ENCODE peak calls at places on chromosomes 11 and 22, in eight cellular contexts. V, M, X, G, J, I, O and Y are unnamed samples.
A peak's percentile ranks its signal among the peaks of the same experiment; 100 is the strongest.

GRCh38 chr11:19520681-19521080 is 192.0 kb upstream of the NAV2 start:
- DNase-seq in V (no peak), M (no peak), X (no peak), G (no peak), J (no peak), I (no peak), O (no peak), Y (no peak)

GRCh38 chr11:86790867-86791849 is 9.2 kb upstream of the PRSS23 start:
- DNase-seq in V (no peak), M (no peak), X (no peak), G (no peak), J (no peak), I (no peak), O (no peak), Y (no peak)

GRCh38 chr11:108117746-108118371 is 3.5 kb upstream of the ACAT1 start:
- DNase-seq in V (no peak), M (peak; percentile 3), X (no peak), G (peak; percentile 8), J (no peak), I (peak; percentile 10), O (no peak), Y (peak; percentile 23)

GRCh38 chr11:3000032-3000961 is 8.2 kb upstream of the NAP1L4 start:
- DNase-seq in V (no peak), M (peak; percentile 51), X (peak; percentile 92), G (no peak), J (peak; percentile 66), I (no peak), O (no peak), Y (peak; percentile 76)

GRCh38 chr11:12599408-12600143 is 74.6 kb upstream of the TEAD1 start:
- DNase-seq in V (peak; percentile 84), M (peak; percentile 55), X (peak; percentile 69), G (no peak), J (no peak), I (no peak), O (peak; percentile 66), Y (peak; percentile 8)

GRCh38 chr11:44400431-44400830 is 90.5 kb upstream of the ALX4 start:
- DNase-seq in V (no peak), M (no peak), X (no peak), G (no peak), J (no peak), I (no peak), O (no peak), Y (no peak)

GRCh38 chr22:46010177-46010867 is 33.4 kb upstream of the WNT7B start:
- DNase-seq in V (no peak), M (no peak), X (peak; percentile 23), G (no peak), J (no peak), I (no peak), O (no peak), Y (no peak)

GRCh38 chr11:119773016-119773415 is 44.0 kb upstream of the NECTIN1 start:
- DNase-seq in V (no peak), M (no peak), X (no peak), G (no peak), J (no peak), I (no peak), O (no peak), Y (no peak)

GRCh38 chr22:50170453-50171318 is at the start of gene PANX2:
- DNase-seq in V (no peak), M (no peak), X (no peak), G (no peak), J (no peak), I (no peak), O (no peak), Y (no peak)

GRCh38 chr11:44108260-44108659 is 12.8 kb downstream of the EXT2 start:
- DNase-seq in V (no peak), M (no peak), X (no peak), G (no peak), J (no peak), I (no peak), O (no peak), Y (no peak)

GRCh38 chr22:45533731-45534130 is 31.0 kb downstream of the FBLN1 start:
- DNase-seq in V (no peak), M (no peak), X (no peak), G (no peak), J (no peak), I (no peak), O (no peak), Y (no peak)

GRCh38 chr22:40979871-40980270 is 28.7 kb downstream of the RBX1 start:
- DNase-seq in V (no peak), M (no peak), X (no peak), G (peak; percentile 2), J (no peak), I (no peak), O (no peak), Y (no peak)

GRCh38 chr11:105718641-105719040 is 108.8 kb downstream of the GRIA4 start:
- DNase-seq in V (no peak), M (no peak), X (no peak), G (no peak), J (no peak), I (no peak), O (no peak), Y (peak; percentile 2)

GRCh38 chr22:45329536-45329936 is 19.8 kb downstream of the FAM118A start:
- DNase-seq in V (no peak), M (no peak), X (peak; percentile 92), G (no peak), J (no peak), I (no peak), O (no peak), Y (no peak)

GRCh38 chr11:88418508-88418907 is 81.0 kb upstream of the CTSC start:
- DNase-seq in V (no peak), M (no peak), X (no peak), G (no peak), J (no peak), I (no peak), O (no peak), Y (no peak)

GRCh38 chr11:123822591-123822990 is 16.4 kb upstream of the OR6M1 start:
- DNase-seq in V (no peak), M (no peak), X (no peak), G (no peak), J (no peak), I (no peak), O (no peak), Y (no peak)

GRCh38 chr11:130858215-130858614 is 58.1 kb downstream of the SNX19 start:
- DNase-seq in V (no peak), M (no peak), X (no peak), G (no peak), J (no peak), I (no peak), O (peak; percentile 16), Y (no peak)

GRCh38 chr22:24405631-24406321 is 21.6 kb upstream of the ADORA2A start:
- DNase-seq in V (no peak), M (no peak), X (no peak), G (no peak), J (no peak), I (no peak), O (no peak), Y (no peak)

GRCh38 chr11:129291556-129291955 is 84.1 kb upstream of the BARX2 start:
- DNase-seq in V (no peak), M (no peak), X (no peak), G (no peak), J (no peak), I (no peak), O (no peak), Y (no peak)

GRCh38 chr22:25823276-25823675 is 81.3 kb downstream of the MYO18B start:
- DNase-seq in V (no peak), M (no peak), X (no peak), G (no peak), J (no peak), I (no peak), O (no peak), Y (no peak)

GRCh38 chr11:65429069-65429681 is 6.6 kb downstream of the NEAT1 start:
- DNase-seq in V (no peak), M (no peak), X (no peak), G (no peak), J (no peak), I (no peak), O (no peak), Y (peak; percentile 48)

GRCh38 chr22:49905465-49905864 is 12.8 kb downstream of the ALG12 start:
- DNase-seq in V (no peak), M (no peak), X (no peak), G (no peak), J (no peak), I (no peak), O (no peak), Y (no peak)

GRCh38 chr11:94315664-94316063 is 11.3 kb downstream of the IZUMO1R start:
- DNase-seq in V (no peak), M (no peak), X (no peak), G (no peak), J (no peak), I (no peak), O (no peak), Y (no peak)

GRCh38 chr11:10758959-10759358 is 7.9 kb downstream of the CTR9 start:
- DNase-seq in V (no peak), M (no peak), X (no peak), G (no peak), J (no peak), I (no peak), O (no peak), Y (no peak)

GRCh38 chr22:49574861-49575702 is 252.6 kb downstream of the BRD1 start:
- DNase-seq in V (peak; percentile 15), M (no peak), X (peak; percentile 35), G (no peak), J (no peak), I (no peak), O (no peak), Y (no peak)

GRCh38 chr11:86620796-86621575 is 51.4 kb downstream of the ME3 start:
- DNase-seq in V (no peak), M (no peak), X (no peak), G (no peak), J (no peak), I (peak; percentile 25), O (no peak), Y (no peak)

GRCh38 chr11:15837901-15838489 is 518.4 kb downstream of the SOX6 start:
- DNase-seq in V (no peak), M (no peak), X (no peak), G (no peak), J (no peak), I (no peak), O (no peak), Y (no peak)

GRCh38 chr22:38404419-38404818 is 50.6 kb downstream of the KCNJ4 start:
- DNase-seq in V (no peak), M (no peak), X (no peak), G (no peak), J (no peak), I (no peak), O (no peak), Y (no peak)

GRCh38 chr11:92225563-92226308 is 1.1 kb downstream of the FAT3 start:
- DNase-seq in V (peak; percentile 64), M (peak; percentile 21), X (peak; percentile 32), G (no peak), J (no peak), I (no peak), O (no peak), Y (no peak)

GRCh38 chr11:43941257-43941879 is 1.1 kb upstream of the C11orf96 start:
- DNase-seq in V (no peak), M (no peak), X (no peak), G (no peak), J (no peak), I (no peak), O (no peak), Y (no peak)

GRCh38 chr22:30602049-30602448 is 4.9 kb upstream of the TCN2 start:
- DNase-seq in V (peak; percentile 44), M (no peak), X (no peak), G (no peak), J (no peak), I (no peak), O (no peak), Y (no peak)

GRCh38 chr22:40739723-40740122 is 60.4 kb downstream of the MCHR1 start:
- DNase-seq in V (no peak), M (no peak), X (no peak), G (no peak), J (no peak), I (no peak), O (no peak), Y (no peak)

GRCh38 chr22:50221410-50222300 is 20.8 kb downstream of the SELENOO start:
- DNase-seq in V (no peak), M (no peak), X (peak; percentile 15), G (no peak), J (no peak), I (no peak), O (no peak), Y (no peak)

GRCh38 chr11:132620423-132620822 is 911.9 kb downstream of the OPCML start:
- DNase-seq in V (no peak), M (peak; percentile 59), X (no peak), G (no peak), J (no peak), I (no peak), O (no peak), Y (no peak)